ENCODE peak calls at places on chromosomes 13 and 19, in seven cellular contexts. S is H9; Q is heart left ventricle; T is esophagus squamous epithelium; B is SK-N-SH; W is cardiac muscle cell; X is CD8-positive, alpha-beta T cell. P is an unnamed sample. For H3K27me3 and H3K9me3, the result is how much of the 10 kb centered on the place peaks cover.

GRCh38 chr19:33055718-33056117 is 9.0 kb downstream of the RHPN2 start:
- DNase-seq in X (no peak), B (no peak), T (no peak), W (no peak), Q (no peak), S (no peak), P (no peak)

GRCh38 chr13:51380269-51380668 is 40.8 kb downstream of the SERPINE3 start:
- DNase-seq in X (no peak), T (no peak), S (no peak), W (no peak), Q (no peak), B (no peak), P (no peak)

GRCh38 chr13:40770609-40770933 is 419 bp downstream of the MRPS31 start:
- DNase-seq in B (no peak), S (no peak), Q (no peak), W (no peak), X (no peak), T (no peak), P (no peak)

GRCh38 chr13:51585696-51586095 is 1.4 kb downstream of the WDFY2 start:
- DNase-seq in Q (no peak), T (no peak), B (no peak), W (no peak), S (no peak), X (no peak), P (no peak)

GRCh38 chr19:14629557-14629956 is 45.1 kb downstream of the ADGRE3 start:
- DNase-seq in X (no peak), W (no peak), T (no peak), Q (no peak), S (no peak), B (no peak), P (no peak)

GRCh38 chr13:34258646-34259386 is 440.9 kb downstream of the RFC3 start:
- DNase-seq in S (no peak), T (no peak), B (peak), Q (no peak), X (no peak), W (no peak), P (no peak)

GRCh38 chr19:7860166-7860901 is 13.9 kb downstream of the PRR36 start:
- DNase-seq in X (no peak), Q (peak), B (no peak), T (no peak), W (no peak), S (peak), P (no peak)

GRCh38 chr13:92843549-92843948 is 383.1 kb upstream of the GPC6 start:
- DNase-seq in T (no peak), B (no peak), S (no peak), X (no peak), W (no peak), Q (no peak), P (no peak)

GRCh38 chr19:48964205-48965032 is 690 bp upstream of the FTL start:
- DNase-seq in S (no peak), W (peak), B (no peak), Q (no peak), T (no peak), X (no peak), P (no peak)

GRCh38 chr19:6723108-6723618 is 2.7 kb upstream of the C3 start:
- DNase-seq in T (no peak), B (no peak), S (no peak), Q (no peak), X (no peak), W (no peak), P (peak)

DNA sequence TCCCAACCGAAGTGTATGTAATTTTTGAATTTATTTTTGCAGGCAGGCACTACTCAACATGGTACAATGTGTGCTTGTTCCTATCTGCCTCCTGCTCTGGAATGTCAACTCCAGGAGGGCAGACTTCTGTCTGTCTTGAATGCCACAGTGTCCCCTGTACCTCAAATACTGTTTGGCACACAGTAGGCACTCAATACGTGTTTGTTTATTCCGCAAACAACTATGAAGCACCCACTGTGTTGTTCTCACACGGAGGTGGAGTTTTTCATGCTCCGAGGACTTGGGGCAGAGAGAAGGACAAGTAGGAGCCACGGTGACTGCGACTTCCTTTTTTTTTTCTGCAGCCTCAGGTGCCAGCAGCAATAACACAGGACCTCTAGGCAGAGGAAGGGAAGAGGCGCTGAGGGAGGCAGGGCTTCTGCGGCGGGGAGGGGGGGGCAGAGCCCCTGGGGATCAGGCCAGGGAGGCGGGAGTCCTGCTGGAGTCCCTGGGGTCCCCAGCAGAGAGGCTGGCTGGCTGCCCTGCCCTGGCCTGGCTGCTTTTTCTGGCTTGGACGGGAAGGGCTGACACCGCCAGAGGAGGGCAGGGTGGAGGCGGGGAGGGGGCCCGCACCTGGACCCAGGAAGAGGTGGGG is 29.3 kb upstream of the TNFAIP8L1 start:
- DNase-seq in T (no peak), Q (peak), X (no peak), W (no peak), B (peak), S (peak), P (no peak)
- TF ChIP-seq CTCF in T (no peak), Q (no peak), X (no peak), W (no peak), B (no peak), S (no peak), P (no peak)

DNA sequence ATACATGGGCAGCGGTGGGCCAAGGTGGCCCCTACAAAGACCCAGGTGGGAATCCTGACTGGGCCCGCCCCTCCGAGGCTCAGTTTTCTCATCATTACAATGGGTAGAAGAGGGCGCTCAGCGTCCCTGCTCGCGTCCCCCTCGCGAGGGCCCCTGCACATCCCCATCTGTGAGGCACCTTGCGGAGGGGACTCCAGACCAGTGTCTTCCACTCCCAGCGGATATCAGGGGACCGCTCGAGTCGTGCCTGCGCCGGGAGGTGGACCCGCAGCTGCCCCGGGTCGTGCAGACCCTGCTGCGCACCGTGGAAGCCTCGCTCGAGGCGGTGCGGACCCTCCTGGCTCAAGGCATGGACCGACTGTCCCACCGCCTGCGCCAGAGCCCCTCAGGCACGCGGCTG is 15.3 kb upstream of the COLGALT1 start:
- DNase-seq in X (no peak), S (no peak), W (no peak), Q (no peak), B (no peak), T (no peak), P (no peak)
- H3K27me3 ChIP-seq in X (under half), S (under half), W (under half), Q (under half), B (under half), T (under half), P (under half)

GRCh38 chr19:27618006-27618405 is 1594.9 kb downstream of the UQCRFS1 start:
- DNase-seq in S (no peak), X (no peak), W (no peak), B (no peak), T (no peak), Q (no peak), P (no peak)
- H3K9me3 ChIP-seq in S (half or more), X (under half), W (under half), B (under half), T (under half), Q (under half), P (under half)

DNA sequence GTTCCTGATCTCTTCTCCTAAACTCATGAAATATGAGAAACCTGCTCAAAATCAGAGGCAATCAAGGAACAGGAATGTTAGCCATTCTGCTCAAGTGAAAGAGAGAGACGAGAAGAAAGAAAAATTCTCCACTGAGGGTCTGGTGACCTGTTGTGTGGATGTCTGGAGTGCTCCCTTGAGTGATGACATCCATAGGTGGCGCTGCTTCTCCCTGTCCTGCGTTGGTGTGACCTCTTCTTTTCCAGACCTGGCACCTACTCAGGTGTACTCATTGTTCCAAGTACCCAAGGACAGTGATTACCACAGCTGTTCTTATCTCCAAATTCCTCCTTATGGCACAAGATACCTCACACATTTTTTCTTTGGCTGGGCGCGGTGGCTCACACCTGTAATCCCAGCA is 4.0 kb downstream of the ZNF223 start:
- DNase-seq in X (no peak), S (peak), W (no peak), B (no peak), T (no peak), Q (no peak), P (no peak)
- TF ChIP-seq CTCF in X (no peak), S (peak), W (no peak), B (no peak), T (no peak), Q (no peak), P (no peak)

GRCh38 chr13:111967572-111968201 is 99.3 kb upstream of the SOX1 start:
- DNase-seq in W (no peak), B (no peak), Q (no peak), S (no peak), T (no peak), X (no peak), P (peak)
- H3K27me3 ChIP-seq in W (under half), B (under half), Q (under half), S (under half), T (under half), X (under half), P (under half)

DNA sequence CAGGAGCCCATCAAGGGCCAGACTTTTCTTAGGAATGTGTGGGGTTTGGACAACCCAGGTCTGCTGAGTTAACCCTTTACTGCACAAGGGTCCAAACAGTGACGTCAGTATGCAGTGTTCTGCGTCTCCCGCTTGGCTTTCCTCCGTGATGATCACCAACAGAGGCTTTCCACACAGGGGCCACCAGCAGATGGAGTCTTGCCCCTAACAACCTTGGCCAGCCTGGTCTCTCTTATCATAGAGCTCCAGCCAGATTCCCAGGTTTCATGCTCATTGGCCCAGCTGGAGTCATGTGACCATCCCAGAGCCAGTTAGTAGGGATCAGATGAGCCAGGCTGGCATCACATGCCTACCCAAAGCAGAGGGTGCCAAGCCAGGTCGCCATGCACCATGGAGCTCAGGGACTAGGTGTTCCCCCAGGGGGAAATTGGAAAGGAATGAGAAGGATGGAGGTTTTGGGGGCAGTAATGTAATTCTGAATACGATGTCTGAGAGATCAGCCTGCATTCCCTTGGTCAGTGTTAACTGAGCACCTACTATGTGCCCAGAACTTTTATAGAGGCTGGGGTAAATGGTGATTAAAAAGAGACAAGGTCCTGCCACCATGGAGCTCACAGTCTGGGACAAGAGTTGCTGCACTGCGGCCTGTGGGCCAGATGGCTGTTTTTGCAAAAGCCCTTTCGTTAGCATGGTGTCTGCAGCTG is 61.2 kb downstream of the MYH14 start:
- DNase-seq in X (no peak), B (no peak), Q (no peak), S (peak), W (no peak), T (no peak), P (no peak)
- H3K9me3 ChIP-seq in X (under half), B (under half), Q (under half), S (under half), W (under half), T (under half), P (under half)

DNA sequence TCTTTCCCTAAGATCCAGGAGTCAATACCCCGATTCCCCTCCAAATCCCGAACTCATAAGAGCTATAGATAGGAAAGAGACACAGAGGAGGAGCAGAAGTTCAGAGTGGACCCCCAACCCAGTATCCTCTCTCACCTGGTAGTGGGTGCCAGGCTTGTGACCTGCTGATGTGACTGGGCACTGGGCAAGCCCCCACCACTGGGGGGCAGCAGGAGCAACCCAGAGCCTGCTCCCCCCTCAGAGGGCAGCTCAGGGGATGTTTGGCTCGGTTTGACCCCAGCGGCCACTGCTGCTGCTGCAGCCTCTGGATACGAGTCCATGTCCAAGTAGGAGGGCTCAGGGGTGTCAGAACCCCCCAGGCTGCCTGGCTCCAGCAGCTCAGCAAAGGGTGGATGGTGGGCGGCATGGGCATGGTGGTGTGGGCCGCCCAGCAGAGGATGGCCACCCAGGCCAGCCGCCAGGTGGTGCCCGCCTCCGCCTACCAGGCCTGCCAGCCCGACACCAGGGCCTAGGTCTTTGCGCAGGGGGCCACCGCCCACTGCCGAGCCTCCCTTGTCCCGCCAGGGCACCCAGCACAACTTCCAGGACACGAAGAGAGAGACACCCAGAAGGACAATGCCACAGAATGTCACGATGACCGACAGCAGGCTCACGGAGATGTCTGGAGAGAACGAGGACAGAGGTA is 7.4 kb downstream of the SYT3 start:
- DNase-seq in T (no peak), X (no peak), S (no peak), B (no peak), Q (no peak), W (no peak), P (no peak)
- TF ChIP-seq CTCF in T (no peak), X (no peak), S (peak), B (no peak), Q (no peak), W (no peak), P (no peak)

GRCh38 chr13:25137624-25137892 is 34.5 kb downstream of the AMER2 start:
- DNase-seq in Q (no peak), S (no peak), B (no peak), W (no peak), X (no peak), T (no peak), P (no peak)
- H3K27me3 ChIP-seq in Q (under half), S (under half), B (under half), W (under half), X (under half), T (under half), P (under half)

P was measured in sigmoid colon.